ENCODE peak calls at places on chromosomes 4 and X, in seven cellular contexts. Q is RPMI8226; B is NCI-H1105 treated with DMSO at 0.1 percent for 48 hours; N is GDM1; Y is transverse colon; O is activated CD4-positive, alpha-beta T cell treated with anti-CD3 and anti-CD28 coated beads, Interleukin-2, amount 50 U/mL, for 24 hours; Z is left colon. G is an unnamed sample.

GRCh38 chr4:156673483-156673882 is 298.1 kb downstream of the PDGFC start:
- DNase-seq in Z (no peak), Q (no peak), Y (no peak), O (no peak), N (no peak), B (no peak), G (no peak)

GRCh38 chrX:40090050-40090804 is 7.5 kb downstream of the BCOR start:
- DNase-seq in N (no peak), B (no peak), O (no peak), Y (peak; percentile 43), Z (no peak), Q (no peak), G (no peak)

GRCh38 chr4:7396186-7396585 is 38.5 kb downstream of the PSAPL1 start:
- DNase-seq in B (no peak), Z (no peak), Y (no peak), N (no peak), O (no peak), Q (no peak), G (no peak)

GRCh38 chr4:2843909-2844584 is 403 bp downstream of the ADD1 start:
- DNase-seq in B (no peak), N (no peak), Q (peak; percentile 41), O (no peak), Z (no peak), Y (peak; percentile 50), G (no peak)

GRCh38 chrX:69028006-69028760 is 137.1 kb downstream of the PJA1 start:
- DNase-seq in N (no peak), B (no peak), O (no peak), Y (no peak), Q (peak; percentile 22), Z (no peak), G (no peak)

GRCh38 chr4:94516067-94516466 is 64.3 kb downstream of the PDLIM5 start:
- DNase-seq in B (no peak), O (no peak), Q (no peak), Z (no peak), Y (no peak), N (no peak), G (no peak)

GRCh38 chr4:121998024-121998423 is 46.2 kb upstream of the TRPC3 start:
- DNase-seq in Z (no peak), O (no peak), B (no peak), Y (no peak), N (no peak), Q (no peak), G (no peak)

GRCh38 chr4:42371306-42372063 is 25.8 kb upstream of the SHISA3 start:
- DNase-seq in N (peak; percentile 24), Z (no peak), B (peak; percentile 41), O (no peak), Q (peak; percentile 16), Y (no peak), G (peak; percentile 78)

GRCh38 chr4:104728380-104729122 is 233.9 kb upstream of the CXXC4 start:
- DNase-seq in O (no peak), Q (no peak), B (no peak), Y (no peak), Z (no peak), N (no peak), G (no peak)